ENCODE peak calls at places on chromosomes 3 and 15, in five cellular contexts. T, B, E, W and O are unnamed samples.
A peak's percentile ranks its signal among the peaks of the same experiment; 100 is the strongest.

GRCh38 chr3:143847787-143848631 is at the start of gene SLC9A9:
- DNase-seq in B (no peak), W (peak; percentile 78), T (no peak), E (peak; percentile 63), O (peak; percentile 73)

GRCh38 chr3:138389841-138390581 is 41.6 kb downstream of the MRAS start:
- DNase-seq in W (peak; percentile 96), E (no peak), B (peak; percentile 84), T (no peak), O (peak; percentile 93)

GRCh38 chr3:42235532-42235931 is 30.5 kb downstream of the CCK start:
- DNase-seq in E (no peak), B (no peak), T (no peak), W (no peak), O (no peak)

GRCh38 chr3:182165234-182165633 is 453.5 kb downstream of the SOX2 start:
- DNase-seq in B (peak; percentile 94), E (no peak), W (peak; percentile 76), T (no peak), O (no peak)

GRCh38 chr3:137509354-137510045 is 254.6 kb upstream of the SOX14 start:
- DNase-seq in T (no peak), B (no peak), W (no peak), E (no peak), O (no peak)

GRCh38 chr3:37772773-37773291 is 88.8 kb upstream of the CTDSPL start:
- DNase-seq in E (no peak), T (no peak), W (no peak), B (no peak), O (no peak)

GRCh38 chr15:68558318-68559305 is 20.2 kb upstream of the CORO2B start:
- DNase-seq in E (no peak), B (no peak), T (no peak), W (peak; percentile 57), O (no peak)

GRCh38 chr3:52099006-52099405 is 42.6 kb upstream of the DUSP7 start:
- DNase-seq in W (peak; percentile 30), T (no peak), B (peak; percentile 10), E (no peak), O (no peak)

GRCh38 chr3:31959951-31960792 is 20.9 kb downstream of the OSBPL10 start:
- DNase-seq in W (no peak), E (no peak), B (no peak), T (no peak), O (no peak)

GRCh38 chr3:12423918-12424634 is 60.2 kb upstream of the TSEN2 start:
- DNase-seq in W (no peak), B (no peak), E (no peak), T (no peak), O (peak; percentile 76)

GRCh38 chr3:102057781-102058421 is 208.6 kb downstream of the NFKBIZ start:
- DNase-seq in B (no peak), E (peak; percentile 85), T (peak; percentile 12), W (peak; percentile 44), O (no peak)

GRCh38 chr3:102059145-102059943 is 210.0 kb downstream of the NFKBIZ start:
- DNase-seq in B (no peak), E (peak; percentile 92), W (no peak), T (no peak), O (no peak)

GRCh38 chr3:102054543-102054942 is 205.2 kb downstream of the NFKBIZ start:
- DNase-seq in E (no peak), T (no peak), B (no peak), W (no peak), O (no peak)

DNA sequence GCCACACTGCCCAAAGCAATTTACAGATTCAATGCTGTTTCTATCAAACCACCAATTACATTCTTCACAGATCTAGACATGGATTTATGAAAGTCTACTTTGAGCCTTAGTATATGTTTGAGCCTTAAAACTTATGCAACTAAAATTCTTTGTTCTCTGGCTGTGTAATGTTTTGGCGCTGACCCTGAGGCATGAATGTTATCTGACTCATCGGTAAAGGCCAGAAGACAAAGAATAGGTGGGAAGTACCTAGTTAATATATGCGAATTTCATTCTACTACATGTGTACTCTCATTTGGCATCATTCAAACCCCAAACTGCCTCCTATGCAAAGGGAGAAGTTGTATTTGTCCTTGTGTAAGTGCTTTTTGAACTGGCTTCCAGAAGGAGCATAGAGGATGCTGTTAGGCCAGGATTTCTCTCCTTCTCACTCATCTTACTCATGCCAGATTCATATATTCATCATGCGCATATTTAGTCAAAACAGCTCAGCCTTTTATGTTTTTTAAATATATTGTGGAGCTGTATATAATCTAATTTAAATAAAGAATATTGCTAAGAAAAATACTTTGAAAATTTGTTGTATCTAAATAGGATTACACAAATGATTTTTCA is 204.2 kb downstream of the NFKBIZ start:
- DNase-seq in T (no peak), W (peak; percentile 92), B (peak; percentile 70), E (no peak), O (peak; percentile 50)
- H3K27ac ChIP-seq in T (no peak overlapping the region), W (peak overlapping the region; percentile 39), B (peak overlapping the region; percentile 60), E (no peak overlapping the region), O (no peak overlapping the region)

DNA sequence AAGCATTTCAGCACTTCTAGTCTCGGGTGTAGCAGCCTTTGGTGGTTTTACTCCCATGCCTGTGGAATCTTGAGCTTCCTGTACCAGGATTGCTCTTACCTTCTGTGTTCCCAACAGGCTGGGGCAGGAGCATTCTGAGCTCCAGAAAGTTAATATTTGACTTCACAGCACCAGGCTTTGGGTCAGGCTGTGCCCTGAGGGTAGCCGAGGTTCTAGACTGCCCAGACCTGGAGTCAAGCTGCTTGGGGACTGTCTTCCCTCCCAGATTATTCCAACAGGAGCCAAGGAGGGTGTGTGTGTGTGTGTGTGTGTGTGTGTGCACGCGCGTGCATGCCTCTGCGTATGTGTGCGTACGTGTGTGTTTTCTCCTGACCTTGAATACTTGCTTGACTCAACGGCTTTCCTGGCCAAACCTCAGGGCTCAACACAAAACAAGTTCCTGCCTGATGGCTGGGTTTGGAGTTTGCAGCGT is 94.8 kb downstream of the FLNB start:
- DNase-seq in B (peak; percentile 71), E (no peak), W (peak; percentile 84), T (no peak), O (no peak)
- H3K27ac ChIP-seq in B (peak overlapping the region; percentile 67), E (no peak overlapping the region), W (peak overlapping the region; percentile 62), T (no peak overlapping the region), O (no peak overlapping the region)

GRCh38 chr15:73983773-73984172 is 8.3 kb downstream of the STOML1 start:
- DNase-seq in W (no peak), E (no peak), T (no peak), B (no peak), O (no peak)
- H3K27ac ChIP-seq in W (no peak overlapping the region), E (no peak overlapping the region), T (no peak overlapping the region), B (peak overlapping the region; percentile 80), O (no peak overlapping the region)

GRCh38 chr3:30475809-30476178 is 130.6 kb upstream of the TGFBR2 start:
- DNase-seq in W (no peak), B (no peak), E (no peak), T (no peak), O (no peak)

GRCh38 chr3:30481241-30481640 is 125.2 kb upstream of the TGFBR2 start:
- DNase-seq in E (no peak), T (no peak), B (no peak), W (no peak), O (no peak)

GRCh38 chr3:30477149-30477921 is 129.1 kb upstream of the TGFBR2 start:
- DNase-seq in E (no peak), W (no peak), B (no peak), T (no peak), O (no peak)

GRCh38 chr3:30476373-30477082 is 129.9 kb upstream of the TGFBR2 start:
- DNase-seq in E (no peak), T (no peak), W (peak; percentile 68), B (peak; percentile 48), O (no peak)

DNA sequence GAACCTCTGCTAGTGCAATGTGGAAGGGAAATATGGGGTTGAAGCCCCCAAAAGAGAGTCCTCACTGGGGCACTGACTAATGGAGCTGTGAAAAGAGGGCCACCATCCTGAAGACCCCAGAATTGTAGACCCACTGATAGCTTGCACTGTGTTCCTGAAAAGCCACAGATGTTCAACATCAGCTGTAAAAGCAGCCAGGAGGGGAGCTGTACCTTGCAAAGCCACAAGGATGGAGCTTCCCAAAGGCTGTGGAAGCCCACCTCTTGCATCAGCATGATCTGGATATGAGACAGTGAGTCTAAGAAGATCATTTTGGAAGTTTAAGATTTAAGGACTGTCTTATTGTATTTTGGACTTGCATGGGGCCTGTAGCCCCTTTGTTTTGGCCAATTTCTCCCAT is 125.8 kb upstream of the TGFBR2 start:
- DNase-seq in T (no peak), E (no peak), B (no peak), W (no peak), O (no peak)
- H3K27ac ChIP-seq in T (no peak overlapping the region), E (no peak overlapping the region), B (no peak overlapping the region), W (no peak overlapping the region), O (no peak overlapping the region)

DNA sequence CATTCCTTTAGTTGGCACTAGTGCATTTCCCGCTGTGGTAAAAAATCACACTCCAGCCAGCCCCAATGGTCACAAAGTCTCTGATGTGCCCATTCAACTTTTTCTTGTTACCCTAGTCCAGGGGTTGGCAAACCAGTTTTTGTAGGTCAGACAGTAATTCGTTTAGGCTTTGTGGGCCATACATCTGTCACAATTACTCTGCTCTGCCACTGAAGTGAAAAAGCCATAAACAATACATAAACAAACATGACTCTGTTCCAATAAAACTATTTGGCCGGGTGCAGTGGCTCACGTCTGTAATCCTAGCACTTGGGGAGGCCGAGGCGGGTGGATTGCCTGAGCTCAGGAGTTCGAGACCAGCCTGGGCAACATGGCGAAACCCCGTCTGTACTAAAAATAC is 78.5 kb downstream of the POLR2M start:
- DNase-seq in B (no peak), T (no peak), E (no peak), W (no peak), O (no peak)
- H3K27ac ChIP-seq in B (no peak overlapping the region), T (no peak overlapping the region), E (no peak overlapping the region), W (no peak overlapping the region), O (no peak overlapping the region)